ENCODE peak calls at places on chromosomes 5 and 9, in ten cellular contexts. T is stimulated activated CD8-positive, alpha-beta memory T cell treated with anti-CD3 and anti-CD28 coated beads, Interleukin-4, amount 100 ng/mL, for 24 hours; O is HuH-7.5; I is suprapubic skin; B is HEK293T; Z is endothelial cell; H is stimulated activated CD4-positive, alpha-beta T cell treated with anti-CD3 and anti-CD28 coated beads, Interleukin-4, amount 100 ng/mL, for 24 hours; Y is CD8-positive, alpha-beta memory T cell; D is fibroblast of pulmonary artery; R is type B pancreatic cell. M is an unnamed sample.

GRCh38 chr5:36384845-36385244 is 83.1 kb upstream of the RANBP3L start:
- DNase-seq in B (no peak), I (no peak), R (no peak), Z (no peak), O (no peak), H (no peak), D (no peak), Y (no peak), T (no peak), M (no peak)

GRCh38 chr5:42005561-42006153 is 80.6 kb downstream of the FBXO4 start:
- DNase-seq in Z (no peak), H (no peak), Y (no peak), R (no peak), I (no peak), O (peak), B (peak), D (peak), T (no peak), M (no peak)

GRCh38 chr5:94908889-94909480 is 290.5 kb downstream of the SLF1 start:
- DNase-seq in D (peak), Z (peak), R (no peak), H (no peak), T (no peak), I (no peak), O (no peak), B (peak), Y (no peak), M (peak)

GRCh38 chr9:91045036-91045435 is 243.4 kb downstream of the SYK start:
- DNase-seq in I (no peak), B (no peak), O (no peak), D (no peak), R (no peak), Y (no peak), H (no peak), T (no peak), Z (no peak), M (no peak)

GRCh38 chr9:14532716-14533115 is 160.5 kb downstream of the ZDHHC21 start:
- DNase-seq in Y (no peak), R (no peak), T (no peak), Z (no peak), D (no peak), O (no peak), H (no peak), I (no peak), B (no peak), M (no peak)

GRCh38 chr5:73858786-73859185 is 232.8 kb downstream of the ARHGEF28 start:
- DNase-seq in Z (no peak), R (no peak), D (no peak), H (no peak), B (no peak), I (no peak), Y (no peak), T (no peak), O (no peak), M (no peak)

GRCh38 chr9:1253098-1253979 is 203.2 kb downstream of the DMRT2 start:
- DNase-seq in D (no peak), T (no peak), Z (no peak), B (no peak), R (no peak), H (no peak), O (no peak), Y (no peak), I (no peak), M (no peak)

GRCh38 chr9:21314152-21314551 is 9.0 kb upstream of the IFNA5 start:
- DNase-seq in B (no peak), Z (no peak), D (no peak), I (no peak), H (no peak), O (no peak), Y (no peak), T (no peak), R (no peak), M (no peak)

GRCh38 chr9:135255033-135255842 is 167.8 kb downstream of the OLFM1 start:
- DNase-seq in T (no peak), Y (no peak), Z (no peak), D (no peak), R (no peak), B (no peak), O (no peak), I (no peak), H (no peak), M (no peak)

GRCh38 chr9:103999375-104000062 is 94.6 kb upstream of the SMC2 start:
- DNase-seq in O (no peak), Y (no peak), I (peak), B (no peak), Z (no peak), H (no peak), R (no peak), T (no peak), D (no peak), M (no peak)

GRCh38 chr5:56142620-56143431 is 90.3 kb downstream of the ANKRD55 start:
- DNase-seq in T (no peak), R (no peak), D (no peak), Y (no peak), Z (no peak), I (no peak), B (no peak), H (peak), O (no peak), M (no peak)

GRCh38 chr9:6733243-6733642 is 24.5 kb upstream of the KDM4C start:
- DNase-seq in H (no peak), O (no peak), I (peak), R (no peak), Z (no peak), D (no peak), T (no peak), B (no peak), Y (no peak), M (no peak)

GRCh38 chr9:93301911-93302525 is 118.1 kb downstream of the WNK2 start:
- DNase-seq in Z (no peak), T (no peak), H (peak), D (no peak), Y (no peak), O (no peak), I (peak), R (peak), B (no peak), M (no peak)

GRCh38 chr9:10605388-10605787 is 7.4 kb downstream of the PTPRD start:
- DNase-seq in I (no peak), D (no peak), H (no peak), R (no peak), Y (no peak), T (no peak), O (no peak), Z (no peak), B (no peak), M (no peak)

GRCh38 chr9:94097788-94098413 is 13.6 kb downstream of the PTPDC1 start:
- DNase-seq in R (no peak), D (peak), Z (no peak), B (no peak), O (no peak), T (no peak), I (no peak), H (no peak), Y (no peak), M (peak)

GRCh38 chr5:73233461-73234151 is 60.6 kb downstream of the TMEM174 start:
- DNase-seq in Z (peak), B (no peak), D (no peak), O (no peak), R (no peak), Y (no peak), H (no peak), I (no peak), T (no peak), M (no peak)

GRCh38 chr9:136629879-136630661 is 32.6 kb upstream of the EGFL7 start:
- DNase-seq in T (peak), I (peak), H (peak), D (peak), R (peak), B (peak), O (peak), Z (peak), Y (peak), M (no peak)

GRCh38 chr5:93894471-93895354 is 153.3 kb upstream of the POU5F2 start:
- DNase-seq in T (no peak), Z (no peak), Y (no peak), I (no peak), B (no peak), D (peak), R (no peak), O (no peak), H (no peak), M (no peak)

GRCh38 chr5:91178461-91178860 is 204.7 kb downstream of the ARRDC3 start:
- DNase-seq in Y (no peak), B (no peak), I (no peak), T (no peak), H (no peak), D (peak), O (no peak), Z (no peak), R (no peak), M (no peak)

GRCh38 chr5:65647941-65648340 is 23.1 kb downstream of the SHLD3 start:
- DNase-seq in I (no peak), Y (no peak), D (no peak), O (no peak), T (no peak), R (no peak), H (no peak), B (no peak), Z (no peak), M (no peak)

GRCh38 chr5:154541553-154541952 is 63.5 kb upstream of the HAND1 start:
- DNase-seq in B (peak), H (no peak), R (no peak), Y (no peak), D (no peak), O (no peak), Z (no peak), T (no peak), I (no peak), M (no peak)